ENCODE peak calls at places on chromosomes 13 and 19, in ten cellular contexts. D, F, Y, L, H, O, K, X, C and A are unnamed samples.

GRCh38 chr13:45784755-45785675 is 66.5 kb downstream of the SIAH3 start:
- DNase-seq in D (no peak), F (no peak), Y (no peak), L (no peak), H (no peak), O (no peak), K (no peak), X (no peak), C (no peak), A (no peak)

GRCh38 chr13:111322916-111323331 is 2.5 kb downstream of the TEX29 start:
- DNase-seq in D (peak; percentile 60), F (no peak), Y (no peak), L (no peak), H (no peak), O (no peak), K (no peak), X (no peak), C (no peak), A (no peak)

GRCh38 chr13:91319996-91320395 is 27.5 kb upstream of the MIR17HG start:
- DNase-seq in D (no peak), F (no peak), Y (no peak), L (no peak), H (no peak), O (no peak), K (no peak), X (no peak), C (no peak), A (no peak)

GRCh38 chr19:48896191-48896720 is 2.3 kb downstream of the TULP2 start:
- DNase-seq in D (peak; percentile 87), F (peak; percentile 37), Y (peak; percentile 90), L (peak; percentile 59), H (no peak), O (no peak), K (no peak), X (no peak), C (no peak), A (no peak)

GRCh38 chr19:5575553-5575952 is 7.8 kb upstream of the TINCR start:
- DNase-seq in D (no peak), F (no peak), Y (no peak), L (no peak), H (no peak), O (no peak), K (no peak), X (no peak), C (no peak), A (no peak)

GRCh38 chr13:76991432-76991795 is 467 bp upstream of the CLN5 start:
- DNase-seq in D (no peak), F (peak; percentile 38), Y (no peak), L (no peak), H (peak; percentile 56), O (no peak), K (no peak), X (no peak), C (peak; percentile 39), A (no peak)

GRCh38 chr13:97944396-97945029 is 9.0 kb upstream of the IPO5 start:
- DNase-seq in D (no peak), F (no peak), Y (no peak), L (no peak), H (no peak), O (no peak), K (no peak), X (no peak), C (no peak), A (no peak)

GRCh38 chr19:50638576-50638975 is 1.1 kb downstream of the SYT3 start:
- DNase-seq in D (no peak), F (no peak), Y (no peak), L (no peak), H (no peak), O (no peak), K (no peak), X (no peak), C (no peak), A (no peak)

GRCh38 chr19:33437351-33438015 is 64.0 kb downstream of the CEBPG start:
- DNase-seq in D (peak; percentile 39), F (no peak), Y (peak; percentile 69), L (peak; percentile 3), H (no peak), O (no peak), K (no peak), X (no peak), C (no peak), A (no peak)

GRCh38 chr19:1106841-1107654 is 3.3 kb downstream of the GPX4 start:
- DNase-seq in D (no peak), F (no peak), Y (no peak), L (peak; percentile 38), H (no peak), O (no peak), K (no peak), X (no peak), C (no peak), A (peak; percentile 57)

GRCh38 chr19:35846038-35846668 is 6.2 kb downstream of the NPHS1 start:
- DNase-seq in D (no peak), F (no peak), Y (no peak), L (no peak), H (no peak), O (peak; percentile 44), K (peak; percentile 20), X (no peak), C (no peak), A (no peak)

GRCh38 chr13:72850959-72851677 is 69.2 kb downstream of the PIBF1 start:
- DNase-seq in D (no peak), F (no peak), Y (peak; percentile 70), L (peak; percentile 30), H (no peak), O (no peak), K (no peak), X (no peak), C (no peak), A (no peak)

GRCh38 chr13:84994582-84994981 is 804.6 kb downstream of the SLITRK6 start:
- DNase-seq in D (no peak), F (no peak), Y (peak; percentile 34), L (no peak), H (no peak), O (no peak), K (no peak), X (no peak), C (no peak), A (no peak)

GRCh38 chr19:12769689-12770088 is 5.7 kb downstream of the HOOK2 start:
- DNase-seq in D (no peak), F (peak; percentile 47), Y (no peak), L (peak; percentile 78), H (no peak), O (no peak), K (no peak), X (no peak), C (peak; percentile 58), A (no peak)

GRCh38 chr19:16031872-16032200 is 44.5 kb upstream of the TPM4 start:
- DNase-seq in D (no peak), F (no peak), Y (peak; percentile 1), L (no peak), H (no peak), O (no peak), K (no peak), X (no peak), C (no peak), A (no peak)

GRCh38 chr19:4390862-4391693 is 9.3 kb downstream of the SH3GL1 start:
- DNase-seq in D (no peak), F (no peak), Y (no peak), L (no peak), H (no peak), O (no peak), K (no peak), X (no peak), C (no peak), A (peak; percentile 82)

GRCh38 chr13:101623469-101624209 is 171.2 kb downstream of the ITGBL1 start:
- DNase-seq in D (no peak), F (no peak), Y (no peak), L (no peak), H (no peak), O (no peak), K (no peak), X (no peak), C (no peak), A (no peak)

GRCh38 chr19:42542791-42543190 is 14.5 kb upstream of the CEACAM1 start:
- DNase-seq in D (peak; percentile 43), F (no peak), Y (no peak), L (no peak), H (no peak), O (no peak), K (no peak), X (no peak), C (no peak), A (no peak)

GRCh38 chr13:20439261-20439660 is 86.4 kb downstream of the CRYL1 start:
- DNase-seq in D (no peak), F (no peak), Y (no peak), L (no peak), H (no peak), O (no peak), K (no peak), X (no peak), C (no peak), A (no peak)

GRCh38 chr13:73656863-73657262 is 477.3 kb downstream of the KLF12 start:
- DNase-seq in D (no peak), F (no peak), Y (no peak), L (no peak), H (no peak), O (no peak), K (no peak), X (no peak), C (no peak), A (no peak)

GRCh38 chr13:39684531-39685137 is 29.2 kb downstream of the COG6 start:
- DNase-seq in D (no peak), F (no peak), Y (peak; percentile 23), L (no peak), H (no peak), O (peak; percentile 16), K (peak; percentile 2), X (no peak), C (no peak), A (no peak)